ENCODE peak calls at places on chromosomes 6 and 20, in nine cellular contexts. F is SHP77; A is body of pancreas; Z is stimulated activated CD8-positive, alpha-beta memory T cell treated with anti-CD3 and anti-CD28 coated beads, Interleukin-12 subunit alpha, Interleukin-12 subunit beta, amount 100 ng/mL, for 4 hours; O is RPMI7951; G is Panc1; R is KBM-7; P is stimulated activated naive CD8-positive, alpha-beta T cell treated with anti-CD3 and anti-CD28 coated beads, Interleukin-15, Interleukin-2, amounts not matched to agents 100 U/mL and 50 U/mL, for 24 hours; S is IMR-90. D is an unnamed sample.

GRCh38 chr6:150482883-150483409 is 114.1 kb downstream of the IYD start:
- DNase-seq in F (no peak), G (no peak), Z (no peak), R (no peak), P (no peak), O (no peak), A (no peak), S (no peak), D (no peak)

GRCh38 chr6:43712590-43712989 is 25.0 kb upstream of the MRPS18A start:
- DNase-seq in O (no peak), Z (no peak), R (no peak), S (no peak), F (no peak), P (no peak), G (no peak), A (no peak), D (no peak)

GRCh38 chr20:3183896-3184295 is 10.5 kb upstream of the LZTS3 start:
- DNase-seq in G (no peak), Z (no peak), R (no peak), P (no peak), O (no peak), S (no peak), F (no peak), A (no peak), D (no peak)

GRCh38 chr6:36025260-36025931 is 955 bp upstream of the SLC26A8 start:
- DNase-seq in S (peak; percentile 65), G (no peak), O (no peak), P (no peak), R (no peak), A (no peak), Z (no peak), F (no peak), D (no peak)

GRCh38 chr6:160973856-160974255 is 17.7 kb upstream of the MAP3K4 start:
- DNase-seq in O (no peak), A (no peak), G (no peak), Z (no peak), P (no peak), R (no peak), F (no peak), S (peak; percentile 67), D (no peak)

GRCh38 chr6:145141609-145142008 is 593.7 kb downstream of the EPM2A start:
- DNase-seq in S (no peak), A (no peak), G (no peak), O (no peak), R (no peak), Z (no peak), P (no peak), F (no peak), D (no peak)

GRCh38 chr6:20900396-20901160 is 366.3 kb downstream of the CDKAL1 start:
- DNase-seq in O (no peak), R (no peak), G (no peak), S (no peak), P (no peak), Z (no peak), A (no peak), F (no peak), D (no peak)

GRCh38 chr6:150185697-150186096 is 42.9 kb downstream of the PPP1R14C start:
- DNase-seq in A (no peak), R (no peak), P (no peak), G (no peak), F (no peak), S (no peak), O (no peak), Z (no peak), D (no peak)

GRCh38 chr6:83633149-83633548 is 75.8 kb downstream of the SNAP91 start:
- DNase-seq in S (no peak), R (peak; percentile 14), F (no peak), A (no peak), O (no peak), P (no peak), G (no peak), Z (no peak), D (peak; percentile 65)

GRCh38 chr6:134374486-134374885 is 56.6 kb upstream of the SGK1 start:
- DNase-seq in R (no peak), A (no peak), P (no peak), S (peak; percentile 62), Z (no peak), F (no peak), G (no peak), O (peak; percentile 79), D (no peak)

GRCh38 chr6:118083711-118084110 is 176.6 kb downstream of the SLC35F1 start:
- DNase-seq in Z (no peak), O (no peak), R (no peak), P (no peak), G (no peak), A (no peak), F (no peak), S (no peak), D (no peak)

GRCh38 chr6:135992739-135993138 is 141.2 kb downstream of the PDE7B start:
- DNase-seq in Z (no peak), O (no peak), P (no peak), R (no peak), A (no peak), S (no peak), G (no peak), F (no peak), D (no peak)

GRCh38 chr6:95545226-95545625 is 32.1 kb upstream of the MANEA start:
- DNase-seq in O (no peak), R (no peak), F (no peak), S (no peak), Z (no peak), A (peak; percentile 14), G (no peak), P (no peak), D (no peak)

GRCh38 chr20:2169456-2170088 is 67.9 kb downstream of the STK35 start:
- DNase-seq in P (no peak), A (no peak), Z (no peak), R (no peak), O (no peak), F (no peak), S (no peak), G (no peak), D (no peak)

GRCh38 chr20:50110141-50111047 is 2.6 kb downstream of the UBE2V1 start:
- DNase-seq in A (peak; percentile 84), O (peak; percentile 65), Z (peak; percentile 12), P (peak; percentile 57), R (peak; percentile 95), G (no peak), S (no peak), F (no peak), D (peak; percentile 47)

GRCh38 chr20:3934628-3935027 is 45.4 kb downstream of the PANK2 start:
- DNase-seq in F (no peak), G (no peak), R (no peak), A (no peak), P (no peak), Z (no peak), S (peak; percentile 43), O (no peak), D (no peak)

GRCh38 chr20:2756056-2756611 is 44.3 kb downstream of the CPXM1 start:
- DNase-seq in S (peak; percentile 51), A (no peak), Z (no peak), P (peak; percentile 21), G (no peak), F (peak; percentile 47), R (peak; percentile 34), O (peak; percentile 54), D (peak; percentile 12)

GRCh38 chr20:11544029-11544678 is 373.5 kb upstream of the BTBD3 start:
- DNase-seq in F (peak; percentile 65), Z (no peak), P (peak; percentile 5), O (peak; percentile 72), S (peak; percentile 75), A (peak; percentile 25), R (peak; percentile 63), G (peak; percentile 48), D (peak; percentile 29)

GRCh38 chr20:59994697-59995122 is 36.5 kb downstream of the CDH26 start:
- DNase-seq in A (peak; percentile 31), G (no peak), O (no peak), R (peak; percentile 57), S (peak; percentile 20), F (peak; percentile 66), Z (no peak), P (no peak), D (no peak)

GRCh38 chr6:7381092-7381491 is 8.4 kb downstream of the CAGE1 start:
- DNase-seq in S (no peak), F (no peak), P (no peak), G (no peak), Z (no peak), R (no peak), A (no peak), O (no peak), D (no peak)

GRCh38 chr6:15440040-15440439 is 194.2 kb downstream of the JARID2 start:
- DNase-seq in A (no peak), P (no peak), S (no peak), R (no peak), O (no peak), G (no peak), Z (no peak), F (no peak), D (no peak)

GRCh38 chr6:11532097-11532496 is 5.5 kb upstream of the TMEM170B start:
- DNase-seq in S (no peak), F (no peak), G (no peak), P (no peak), A (no peak), Z (no peak), O (no peak), R (no peak), D (no peak)

GRCh38 chr20:34792687-34793363 is 32.6 kb downstream of the NCOA6 start:
- DNase-seq in S (no peak), Z (no peak), R (no peak), P (no peak), F (no peak), O (no peak), G (no peak), A (no peak), D (no peak)

GRCh38 chr6:111642463-111643158 is 36.9 kb upstream of the TRAF3IP2 start:
- DNase-seq in F (peak; percentile 55), G (peak; percentile 67), Z (no peak), R (peak; percentile 79), A (peak; percentile 64), O (peak; percentile 78), P (peak; percentile 41), S (peak; percentile 66), D (peak; percentile 65)

GRCh38 chr6:159056432-159056831 is 11.6 kb upstream of the TAGAP start:
- DNase-seq in Z (no peak), S (no peak), O (no peak), A (no peak), F (no peak), R (no peak), P (peak; percentile 5), G (no peak), D (no peak)

GRCh38 chr6:167676000-167676665 is 150.6 kb upstream of the AFDN start:
- DNase-seq in F (no peak), G (no peak), O (no peak), Z (no peak), P (no peak), S (no peak), A (peak; percentile 86), R (peak; percentile 5), D (no peak)

GRCh38 chr6:110554966-110555460 is 78.6 kb upstream of the SLC22A16 start:
- DNase-seq in F (no peak), S (no peak), O (no peak), Z (no peak), P (no peak), A (no peak), R (no peak), G (no peak), D (no peak)

GRCh38 chr6:36659271-36659670 is 19.2 kb upstream of the CDKN1A start:
- DNase-seq in O (peak; percentile 59), Z (no peak), G (no peak), P (no peak), S (peak; percentile 74), F (no peak), R (no peak), A (no peak), D (no peak)